ENCODE peak calls at places on chromosome 3, in nine cellular contexts. L is tibial artery, H is ovary, N is tibial nerve, W is psoas muscle, M is SK-N-MC, I is iPS DF 6.9, Z is kidney, U is cardiac muscle cell. X is an unnamed sample.

GRCh38 chr3:46930176-46930944 is 46.2 kb downstream of the CCDC12 start:
- DNase-seq in L (peak; percentile 35), H (no peak), N (no peak), W (no peak), M (no peak), I (no peak), Z (peak; percentile 81), U (no peak), X (no peak)

GRCh38 chr3:24406900-24407299 is 87.8 kb downstream of the THRB start:
- DNase-seq in L (no peak), H (no peak), N (no peak), W (no peak), M (no peak), I (no peak), Z (no peak), U (no peak), X (no peak)

GRCh38 chr3:84959470-84960380 is 936 bp downstream of the CADM2 start:
- DNase-seq in L (no peak), H (no peak), N (no peak), W (no peak), M (no peak), I (no peak), Z (no peak), U (no peak), X (no peak)

GRCh38 chr3:157390713-157391515 is 45.7 kb upstream of the PTX3 start:
- DNase-seq in L (no peak), H (no peak), N (no peak), W (no peak), M (no peak), I (no peak), Z (no peak), U (no peak), X (no peak)

GRCh38 chr3:121175083-121175482 is 267.1 kb downstream of the STXBP5L start:
- DNase-seq in L (no peak), H (no peak), N (no peak), W (no peak), M (no peak), I (no peak), Z (no peak), U (no peak), X (no peak)

GRCh38 chr3:197151562-197151961 is 121.9 kb upstream of the MELTF start:
- DNase-seq in L (peak; percentile 49), H (no peak), N (no peak), W (no peak), M (peak; percentile 57), I (no peak), Z (no peak), U (peak; percentile 84), X (no peak)

GRCh38 chr3:36312351-36312750 is 68.0 kb upstream of the STAC start:
- DNase-seq in L (no peak), H (no peak), N (no peak), W (no peak), M (no peak), I (no peak), Z (no peak), U (peak; percentile 2), X (no peak)

GRCh38 chr3:52025453-52025852 is 29.8 kb upstream of the RPL29 start:
- DNase-seq in L (no peak), H (no peak), N (no peak), W (peak; percentile 34), M (no peak), I (no peak), Z (no peak), U (no peak), X (no peak)

GRCh38 chr3:186532641-186533072 is 11.5 kb downstream of the CRYGS start:
- DNase-seq in L (no peak), H (no peak), N (no peak), W (no peak), M (no peak), I (no peak), Z (no peak), U (no peak), X (no peak)

GRCh38 chr3:137988152-137988551 is 21.8 kb upstream of the CLDN18 start:
- DNase-seq in L (no peak), H (no peak), N (no peak), W (no peak), M (no peak), I (no peak), Z (no peak), U (no peak), X (no peak)

GRCh38 chr3:55724851-55725250 is 237.7 kb upstream of the WNT5A start:
- DNase-seq in L (no peak), H (no peak), N (no peak), W (no peak), M (no peak), I (no peak), Z (no peak), U (no peak), X (no peak)

GRCh38 chr3:76842232-76842631 is 197.7 kb upstream of the ROBO2 start:
- DNase-seq in L (no peak), H (no peak), N (no peak), W (no peak), M (no peak), I (no peak), Z (no peak), U (no peak), X (no peak)

GRCh38 chr3:62940763-62941632 is 65.8 kb upstream of the CADPS start:
- DNase-seq in L (no peak), H (no peak), N (no peak), W (no peak), M (no peak), I (no peak), Z (no peak), U (no peak), X (no peak)

GRCh38 chr3:16849240-16849639 is 35.5 kb upstream of the PLCL2 start:
- DNase-seq in L (peak; percentile 51), H (no peak), N (no peak), W (peak; percentile 52), M (no peak), I (no peak), Z (no peak), U (peak; percentile 56), X (peak; percentile 22)

GRCh38 chr3:37435572-37435971 is 261.2 kb upstream of the LRRFIP2 start:
- DNase-seq in L (no peak), H (no peak), N (no peak), W (no peak), M (no peak), I (no peak), Z (no peak), U (no peak), X (no peak)

GRCh38 chr3:60669636-60670035 is 581.6 kb downstream of the FHIT start:
- DNase-seq in L (no peak), H (no peak), N (no peak), W (no peak), M (no peak), I (peak; percentile 70), Z (no peak), U (no peak), X (no peak)

DNA sequence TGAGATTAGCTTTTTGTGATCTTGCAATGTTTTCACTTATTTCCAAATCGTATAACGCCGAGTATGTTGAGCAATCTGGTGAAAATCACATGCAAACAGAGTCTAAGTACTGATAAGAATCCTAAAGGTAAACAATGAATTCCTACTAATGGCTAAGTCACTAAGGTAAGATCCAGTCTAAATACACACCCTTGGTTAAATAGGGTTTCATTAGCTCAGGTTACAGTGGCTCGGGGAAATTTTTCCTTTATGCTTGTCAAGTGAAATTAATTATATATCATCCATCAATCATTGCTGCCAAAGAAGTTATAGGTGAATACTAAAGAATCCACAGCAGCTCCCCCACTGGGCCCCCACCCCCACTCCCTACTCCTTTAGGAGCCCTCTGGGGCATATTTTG is 139.3 kb downstream of the SOX2 start:
- DNase-seq in L (no peak), H (no peak), N (no peak), W (no peak), M (no peak), I (no peak), Z (no peak), U (no peak), X (no peak)
- H3K27ac ChIP-seq in L (no peak overlapping the region), H (no peak overlapping the region), N (no peak overlapping the region), W (no peak overlapping the region), M (no peak overlapping the region), I (no peak overlapping the region), Z (no peak overlapping the region), U (no peak overlapping the region), X (no peak overlapping the region)

GRCh38 chr3:44568561-44568960 is 13.6 kb downstream of the ZKSCAN7 start:
- DNase-seq in L (no peak), H (no peak), N (no peak), W (no peak), M (no peak), I (no peak), Z (no peak), U (no peak), X (no peak)
- H3K36me3 ChIP-seq in L (peaks cover 73% of the 10 kb centered on the region), H (peaks cover 4% of the 10 kb centered on the region), N (peaks cover 6% of the 10 kb centered on the region), W (peaks cover 26% of the 10 kb centered on the region), M (no peaks in the 10 kb centered on the region), I (peaks cover 12% of the 10 kb centered on the region), Z (peaks cover 25% of the 10 kb centered on the region), U (peaks cover 17% of the 10 kb centered on the region), X (peaks cover 48% of the 10 kb centered on the region)

DNA sequence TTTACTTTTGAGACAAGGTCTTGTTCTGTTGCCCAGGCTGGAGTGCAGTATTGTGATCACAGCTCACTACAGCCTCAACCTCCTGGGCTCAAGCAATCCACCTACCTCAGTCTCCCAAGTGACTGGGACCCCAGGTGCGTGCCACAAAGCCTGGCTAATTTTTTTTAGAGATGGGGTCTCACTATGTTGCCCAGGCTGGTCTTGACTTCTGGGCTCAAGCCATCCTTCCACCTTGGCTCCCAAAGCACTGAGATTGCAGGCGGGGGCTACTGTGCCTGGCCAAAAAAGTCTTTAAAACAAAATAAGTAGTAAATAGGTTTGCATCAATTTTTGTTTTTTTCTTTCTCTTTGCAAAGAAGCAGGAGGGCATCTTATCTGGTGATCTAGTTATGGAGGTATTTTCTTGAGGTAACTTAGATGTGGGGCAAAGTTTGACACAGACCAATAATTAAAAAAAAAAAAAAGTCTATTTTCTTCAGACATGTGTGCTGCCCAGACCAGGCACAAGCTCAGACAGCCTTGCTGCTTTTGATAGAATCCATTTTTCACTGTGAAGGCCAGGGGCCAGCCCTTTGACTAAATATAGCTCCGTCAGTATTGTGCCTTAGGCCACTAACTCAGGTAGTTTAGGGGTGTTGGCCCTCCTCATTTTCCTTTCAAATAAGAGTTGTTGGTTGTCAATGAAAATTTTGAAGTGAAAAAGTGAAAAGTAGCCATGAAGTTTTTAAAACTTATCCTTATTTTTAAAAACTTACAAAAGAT is 2.5 kb downstream of the ARL6IP5 start:
- DNase-seq in L (no peak), H (no peak), N (no peak), W (no peak), M (no peak), I (no peak), Z (no peak), U (no peak), X (no peak)
- H3K27ac ChIP-seq in L (peak overlapping the region; percentile 93), H (peak overlapping the region; percentile 9), N (peak overlapping the region; percentile 86), W (peak overlapping the region; percentile 98), M (no peak overlapping the region), I (no peak overlapping the region), Z (peak overlapping the region; percentile 43), U (peak overlapping the region; percentile 85), X (peak overlapping the region; percentile 97)

GRCh38 chr3:111947179-111947727 is 31.6 kb upstream of the ABHD10 start:
- DNase-seq in L (no peak), H (no peak), N (no peak), W (no peak), M (no peak), I (no peak), Z (no peak), U (peak; percentile 37), X (no peak)
- H3K36me3 ChIP-seq in L (peaks cover 46% of the 10 kb centered on the region), H (no peaks in the 10 kb centered on the region), N (no peaks in the 10 kb centered on the region), W (no peaks in the 10 kb centered on the region), M (no peaks in the 10 kb centered on the region), I (no peaks in the 10 kb centered on the region), Z (peaks cover 9% of the 10 kb centered on the region), U (no peaks in the 10 kb centered on the region), X (no peaks in the 10 kb centered on the region)